ENCODE peak calls at places on chromosomes 7 and 10, in seven cellular contexts. One of them, this sample, is unnamed.

GRCh38 chr10:42951486-42952251 is 125.2 kb upstream of the RET start:
- DNase-seq in kidney epithelial cell: no peak
- DNase-seq in suprapubic skin: peak; percentile 79
- DNase-seq in colonic mucosa: peak; percentile 18
- DNase-seq in adrenal gland: peak; percentile 54
- DNase-seq in A549: no peak
- DNase-seq in fibroblast of mammary gland: no peak
- DNase-seq in this sample: no peak

GRCh38 chr7:101398631-101399289 is 36.1 kb downstream of the COL26A1 start:
- DNase-seq in fibroblast of mammary gland: no peak
- DNase-seq in A549: no peak
- DNase-seq in colonic mucosa: no peak
- DNase-seq in adrenal gland: no peak
- DNase-seq in suprapubic skin: no peak
- DNase-seq in kidney epithelial cell: no peak
- DNase-seq in this sample: no peak

GRCh38 chr7:41656357-41656756 is 46.5 kb downstream of the INHBA start:
- DNase-seq in fibroblast of mammary gland: peak; percentile 73
- DNase-seq in kidney epithelial cell: no peak
- DNase-seq in adrenal gland: no peak
- DNase-seq in A549: no peak
- DNase-seq in colonic mucosa: no peak
- DNase-seq in suprapubic skin: no peak
- DNase-seq in this sample: peak; percentile 34

GRCh38 chr10:111303887-111304286 is 227.1 kb downstream of the ADRA2A start:
- DNase-seq in adrenal gland: no peak
- DNase-seq in kidney epithelial cell: no peak
- DNase-seq in fibroblast of mammary gland: no peak
- DNase-seq in A549: no peak
- DNase-seq in colonic mucosa: no peak
- DNase-seq in suprapubic skin: no peak
- DNase-seq in this sample: no peak

GRCh38 chr10:116088985-116089384 is 184.0 kb downstream of the GFRA1 start:
- DNase-seq in colonic mucosa: no peak
- DNase-seq in suprapubic skin: no peak
- DNase-seq in A549: no peak
- DNase-seq in adrenal gland: no peak
- DNase-seq in fibroblast of mammary gland: no peak
- DNase-seq in kidney epithelial cell: no peak
- DNase-seq in this sample: no peak

GRCh38 chr7:130417215-130417614 is 23.6 kb downstream of the CEP41 start:
- DNase-seq in colonic mucosa: no peak
- DNase-seq in fibroblast of mammary gland: no peak
- DNase-seq in A549: no peak
- DNase-seq in suprapubic skin: no peak
- DNase-seq in kidney epithelial cell: no peak
- DNase-seq in adrenal gland: no peak
- DNase-seq in this sample: no peak

GRCh38 chr7:31882187-31882586 is 188.0 kb downstream of the PDE1C start:
- DNase-seq in A549: no peak
- DNase-seq in adrenal gland: no peak
- DNase-seq in colonic mucosa: no peak
- DNase-seq in suprapubic skin: no peak
- DNase-seq in fibroblast of mammary gland: no peak
- DNase-seq in kidney epithelial cell: no peak
- DNase-seq in this sample: no peak

GRCh38 chr10:105041956-105042355 is 400.9 kb downstream of the SORCS3 start:
- DNase-seq in fibroblast of mammary gland: no peak
- DNase-seq in A549: no peak
- DNase-seq in suprapubic skin: no peak
- DNase-seq in colonic mucosa: no peak
- DNase-seq in adrenal gland: no peak
- DNase-seq in kidney epithelial cell: peak; percentile 81
- DNase-seq in this sample: no peak

GRCh38 chr7:117163101-117163500 is 159.8 kb downstream of the WNT2 start:
- DNase-seq in kidney epithelial cell: no peak
- DNase-seq in fibroblast of mammary gland: peak; percentile 36
- DNase-seq in suprapubic skin: no peak
- DNase-seq in colonic mucosa: no peak
- DNase-seq in adrenal gland: no peak
- DNase-seq in A549: no peak
- DNase-seq in this sample: no peak

GRCh38 chr10:11687357-11687771 is 54.8 kb upstream of the ECHDC3 start:
- DNase-seq in colonic mucosa: no peak
- DNase-seq in fibroblast of mammary gland: no peak
- DNase-seq in kidney epithelial cell: peak; percentile 69
- DNase-seq in adrenal gland: peak; percentile 85
- DNase-seq in suprapubic skin: no peak
- DNase-seq in A549: no peak
- DNase-seq in this sample: no peak

GRCh38 chr7:12757443-12757842 is 70.0 kb downstream of the ARL4A start:
- DNase-seq in suprapubic skin: no peak
- DNase-seq in A549: no peak
- DNase-seq in kidney epithelial cell: no peak
- DNase-seq in colonic mucosa: no peak
- DNase-seq in fibroblast of mammary gland: peak; percentile 91
- DNase-seq in adrenal gland: no peak
- DNase-seq in this sample: peak; percentile 64

GRCh38 chr7:36564500-36564899 is 159.8 kb downstream of the AOAH start:
- DNase-seq in kidney epithelial cell: no peak
- DNase-seq in fibroblast of mammary gland: no peak
- DNase-seq in colonic mucosa: no peak
- DNase-seq in A549: no peak
- DNase-seq in suprapubic skin: no peak
- DNase-seq in adrenal gland: no peak
- DNase-seq in this sample: no peak

GRCh38 chr10:123807444-123808035 is 84.1 kb downstream of the CPXM2 start:
- DNase-seq in suprapubic skin: no peak
- DNase-seq in colonic mucosa: peak; percentile 17
- DNase-seq in adrenal gland: no peak
- DNase-seq in fibroblast of mammary gland: no peak
- DNase-seq in kidney epithelial cell: no peak
- DNase-seq in A549: no peak
- DNase-seq in this sample: no peak

GRCh38 chr7:42380411-42380810 is 143.4 kb upstream of the GLI3 start:
- DNase-seq in A549: no peak
- DNase-seq in suprapubic skin: no peak
- DNase-seq in fibroblast of mammary gland: peak; percentile 19
- DNase-seq in adrenal gland: no peak
- DNase-seq in kidney epithelial cell: no peak
- DNase-seq in colonic mucosa: no peak
- DNase-seq in this sample: no peak

GRCh38 chr10:119176166-119176565 is 2.4 kb downstream of the PRDX3 start:
- DNase-seq in fibroblast of mammary gland: peak; percentile 23
- DNase-seq in suprapubic skin: no peak
- DNase-seq in A549: no peak
- DNase-seq in kidney epithelial cell: no peak
- DNase-seq in colonic mucosa: no peak
- DNase-seq in adrenal gland: no peak
- DNase-seq in this sample: no peak

GRCh38 chr7:157076466-157076865 is 62.3 kb upstream of the UBE3C start:
- DNase-seq in kidney epithelial cell: no peak
- DNase-seq in A549: no peak
- DNase-seq in colonic mucosa: no peak
- DNase-seq in adrenal gland: no peak
- DNase-seq in suprapubic skin: no peak
- DNase-seq in fibroblast of mammary gland: no peak
- DNase-seq in this sample: no peak

GRCh38 chr10:15518256-15518655 is 147.2 kb upstream of the FAM171A1 start:
- DNase-seq in kidney epithelial cell: no peak
- DNase-seq in suprapubic skin: no peak
- DNase-seq in adrenal gland: no peak
- DNase-seq in fibroblast of mammary gland: peak; percentile 30
- DNase-seq in colonic mucosa: no peak
- DNase-seq in A549: no peak
- DNase-seq in this sample: no peak

GRCh38 chr10:30751678-30752331 is 122.3 kb upstream of the LYZL2 start:
- DNase-seq in colonic mucosa: peak; percentile 56
- DNase-seq in kidney epithelial cell: no peak
- DNase-seq in suprapubic skin: peak; percentile 91
- DNase-seq in fibroblast of mammary gland: peak; percentile 85
- DNase-seq in adrenal gland: peak; percentile 85
- DNase-seq in A549: peak; percentile 77
- DNase-seq in this sample: no peak

GRCh38 chr10:14459670-14460069 is 128.9 kb upstream of the FRMD4A start:
- DNase-seq in suprapubic skin: no peak
- DNase-seq in kidney epithelial cell: no peak
- DNase-seq in A549: no peak
- DNase-seq in adrenal gland: no peak
- DNase-seq in fibroblast of mammary gland: no peak
- DNase-seq in colonic mucosa: no peak
- DNase-seq in this sample: no peak

GRCh38 chr7:75565129-75565528 is 73.0 kb downstream of the SPDYE5 start:
- DNase-seq in fibroblast of mammary gland: peak; percentile 86
- DNase-seq in colonic mucosa: no peak
- DNase-seq in suprapubic skin: no peak
- DNase-seq in adrenal gland: peak; percentile 78
- DNase-seq in kidney epithelial cell: peak; percentile 89
- DNase-seq in A549: no peak
- DNase-seq in this sample: peak; percentile 84

GRCh38 chr10:122419016-122419415 is 35.4 kb upstream of the ARMS2 start:
- DNase-seq in fibroblast of mammary gland: peak; percentile 25
- DNase-seq in kidney epithelial cell: no peak
- DNase-seq in colonic mucosa: no peak
- DNase-seq in A549: no peak
- DNase-seq in suprapubic skin: no peak
- DNase-seq in adrenal gland: no peak
- DNase-seq in this sample: no peak

DNA sequence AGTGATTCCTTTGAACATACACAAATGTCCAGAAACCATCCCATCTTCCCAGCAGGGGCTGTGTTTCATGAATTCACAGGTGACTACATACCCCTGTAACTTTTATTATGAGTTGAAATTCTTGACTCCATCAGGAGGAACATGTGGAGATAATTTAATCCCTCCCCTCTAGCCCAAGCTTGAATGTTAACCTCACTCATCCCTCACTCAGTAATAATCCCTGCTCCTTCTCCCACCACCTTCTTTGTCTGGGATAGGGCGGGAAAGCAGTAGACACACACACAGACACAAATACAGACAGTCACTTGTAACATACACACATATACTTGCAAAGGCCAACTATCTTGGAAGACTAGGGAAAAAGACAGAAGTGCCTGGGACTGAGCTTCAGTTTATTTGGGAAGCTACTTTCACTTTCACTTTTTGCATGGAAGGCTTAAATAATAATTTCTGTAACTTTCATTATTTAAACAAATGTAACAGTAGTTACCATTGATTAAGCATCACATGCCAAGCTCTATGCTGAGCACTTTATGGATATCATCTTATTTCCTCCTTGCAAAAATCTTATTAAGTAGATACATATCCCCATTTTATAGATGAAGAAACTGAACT is 7.3 kb downstream of the AASS start:
- DNase-seq in adrenal gland: no peak
- DNase-seq in fibroblast of mammary gland: peak; percentile 33
- DNase-seq in suprapubic skin: no peak
- DNase-seq in A549: no peak
- DNase-seq in colonic mucosa: no peak
- DNase-seq in kidney epithelial cell: no peak
- DNase-seq in this sample: no peak
- H3K4me3 ChIP-seq in adrenal gland: peak overlapping the region; percentile 58
- H3K4me3 ChIP-seq in fibroblast of mammary gland: peak overlapping the region; percentile 49
- H3K4me3 ChIP-seq in suprapubic skin: peak overlapping the region; percentile 32
- H3K4me3 ChIP-seq in A549: peak overlapping the region; percentile 30
- H3K4me3 ChIP-seq in colonic mucosa: no peak overlapping the region
- H3K4me3 ChIP-seq in kidney epithelial cell: peak overlapping the region; percentile 17
- H3K4me3 ChIP-seq in this sample: peak overlapping the region; percentile 47

GRCh38 chr7:4248295-4248694 is 433.8 kb upstream of the FOXK1 start:
- DNase-seq in kidney epithelial cell: no peak
- DNase-seq in suprapubic skin: no peak
- DNase-seq in fibroblast of mammary gland: no peak
- DNase-seq in colonic mucosa: no peak
- DNase-seq in A549: no peak
- DNase-seq in adrenal gland: no peak
- DNase-seq in this sample: no peak
- TF ChIP-seq CTCF in kidney epithelial cell: no peak
- TF ChIP-seq CTCF in suprapubic skin: no peak
- TF ChIP-seq CTCF in fibroblast of mammary gland: no peak
- TF ChIP-seq CTCF in colonic mucosa: no peak
- TF ChIP-seq CTCF in A549: no peak
- TF ChIP-seq CTCF in adrenal gland: no peak
- TF ChIP-seq CTCF in this sample: no peak

DNA sequence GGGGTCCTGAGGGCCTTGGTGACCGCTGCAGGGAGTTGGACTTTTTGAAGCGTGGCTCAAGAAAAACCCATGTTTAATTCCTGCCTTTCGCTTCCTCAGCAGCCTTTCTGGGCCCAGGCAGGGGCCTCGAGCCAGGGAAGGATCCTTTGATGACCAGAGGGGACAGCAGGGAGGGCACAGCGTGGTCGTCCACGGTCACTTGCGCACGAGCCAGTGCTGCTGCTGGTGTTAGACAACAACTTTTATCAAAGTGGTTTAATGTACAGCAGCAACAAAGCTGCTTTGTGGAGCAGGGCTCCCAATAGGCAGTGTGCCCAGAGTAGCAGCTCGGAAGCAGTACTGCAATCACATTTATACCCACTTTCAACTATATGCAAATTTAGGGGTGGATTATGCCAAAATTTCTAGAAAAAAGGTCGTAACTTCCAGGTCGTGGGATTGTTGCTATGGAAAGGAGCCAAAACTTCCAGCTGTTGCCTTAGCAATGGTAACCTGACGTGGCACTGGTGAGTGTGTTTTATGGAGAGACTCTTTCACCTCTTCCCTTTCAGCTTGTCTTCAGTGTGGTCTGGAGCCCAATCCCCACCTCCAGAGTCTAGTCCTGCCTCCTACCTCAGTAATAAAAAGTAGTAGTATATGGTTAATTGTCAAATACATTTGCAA is 6.1 kb downstream of the GIMAP1 start:
- DNase-seq in suprapubic skin: no peak
- DNase-seq in fibroblast of mammary gland: no peak
- DNase-seq in adrenal gland: no peak
- DNase-seq in A549: no peak
- DNase-seq in colonic mucosa: no peak
- DNase-seq in kidney epithelial cell: no peak
- DNase-seq in this sample: no peak
- H3K4me3 ChIP-seq in suprapubic skin: no peak overlapping the region
- H3K4me3 ChIP-seq in fibroblast of mammary gland: no peak overlapping the region
- H3K4me3 ChIP-seq in adrenal gland: peak overlapping the region; percentile 4
- H3K4me3 ChIP-seq in A549: no peak overlapping the region
- H3K4me3 ChIP-seq in colonic mucosa: no peak overlapping the region
- H3K4me3 ChIP-seq in kidney epithelial cell: no peak overlapping the region
- H3K4me3 ChIP-seq in this sample: no peak overlapping the region

GRCh38 chr10:77907900-77908717 is 18.4 kb downstream of the DLG5 start:
- DNase-seq in A549: no peak
- DNase-seq in suprapubic skin: no peak
- DNase-seq in kidney epithelial cell: no peak
- DNase-seq in colonic mucosa: no peak
- DNase-seq in adrenal gland: no peak
- DNase-seq in fibroblast of mammary gland: no peak
- DNase-seq in this sample: no peak
- TF ChIP-seq CTCF in A549: peak; percentile 43
- TF ChIP-seq CTCF in suprapubic skin: no peak
- TF ChIP-seq CTCF in kidney epithelial cell: peak; percentile 36
- TF ChIP-seq CTCF in colonic mucosa: peak; percentile 13
- TF ChIP-seq CTCF in adrenal gland: no peak
- TF ChIP-seq CTCF in fibroblast of mammary gland: peak; percentile 8
- TF ChIP-seq CTCF in this sample: peak; percentile 15